ENCODE peak calls at places on chromosomes 13 and 19, in nine cellular contexts. G, E, P, D, W, Y, C, N and K are unnamed samples.

GRCh38 chr13:113970810-113971470 is 2.9 kb downstream of the C13orf46 start:
- DNase-seq in G (no peak), E (no peak), P (peak), W (no peak), Y (no peak), N (peak), C (no peak), D (peak), K (no peak)

GRCh38 chr13:44237276-44237767 is 136.3 kb upstream of the SERP2 start:
- DNase-seq in E (peak), C (no peak), G (peak), W (no peak), N (peak), P (no peak), D (no peak), Y (no peak), K (no peak)

GRCh38 chr13:23616228-23616627 is 46.0 kb downstream of the TNFRSF19 start:
- DNase-seq in D (no peak), E (no peak), C (no peak), N (no peak), W (no peak), Y (no peak), P (no peak), G (no peak), K (no peak)

GRCh38 chr19:15469513-15470297 is 5.4 kb upstream of the RASAL3 start:
- DNase-seq in C (no peak), Y (no peak), N (peak), G (no peak), P (no peak), D (no peak), W (no peak), E (no peak), K (no peak)

GRCh38 chr19:14405380-14405757 is 13.8 kb downstream of the DDX39A start:
- DNase-seq in W (no peak), C (no peak), G (no peak), P (no peak), Y (no peak), E (no peak), N (no peak), D (no peak), K (no peak)

GRCh38 chr13:51623473-51623872 is 39.2 kb downstream of the WDFY2 start:
- DNase-seq in G (no peak), W (no peak), C (no peak), D (no peak), P (no peak), E (peak), N (no peak), Y (no peak), K (no peak)

GRCh38 chr13:21022694-21023325 is 38.6 kb downstream of the LATS2 start:
- DNase-seq in C (no peak), D (no peak), N (no peak), E (no peak), Y (no peak), P (no peak), W (no peak), G (no peak), K (no peak)

GRCh38 chr19:16244091-16244490 is 46.4 kb downstream of the AP1M1 start:
- DNase-seq in G (no peak), P (no peak), E (peak), Y (no peak), D (peak), N (no peak), W (no peak), C (no peak), K (no peak)

GRCh38 chr19:45249261-45250033 is 1.6 kb upstream of the MARK4 start:
- DNase-seq in P (no peak), G (no peak), Y (no peak), E (no peak), D (no peak), C (no peak), W (no peak), N (no peak), K (no peak)

GRCh38 chr19:2167896-2168618 is 4.3 kb downstream of the DOT1L start:
- DNase-seq in P (no peak), C (no peak), D (no peak), G (no peak), N (peak), W (no peak), E (peak), Y (no peak), K (no peak)

GRCh38 chr19:46604781-46605355 is 3.7 kb downstream of the CALM3 start:
- DNase-seq in E (no peak), P (no peak), N (no peak), C (no peak), D (no peak), W (no peak), Y (no peak), G (no peak), K (no peak)

GRCh38 chr13:110001622-110002275 is 215.4 kb upstream of the IRS2 start:
- DNase-seq in G (no peak), P (no peak), D (no peak), C (no peak), N (no peak), E (peak), W (no peak), Y (no peak), K (no peak)

GRCh38 chr19:48394331-48395169 is 1.1 kb downstream of the GRIN2D start:
- DNase-seq in Y (no peak), D (no peak), N (peak), C (no peak), E (no peak), G (no peak), W (no peak), P (peak), K (no peak)

GRCh38 chr19:32253683-32254020 is 91.8 kb upstream of the ZNF507 start:
- DNase-seq in G (no peak), E (no peak), P (no peak), Y (no peak), D (no peak), C (no peak), N (no peak), W (no peak), K (no peak)

GRCh38 chr13:27182844-27183497 is 11.4 kb upstream of the USP12 start:
- DNase-seq in G (no peak), Y (no peak), C (no peak), E (peak), W (no peak), P (peak), N (no peak), D (peak), K (no peak)

GRCh38 chr13:101655435-101655834 is 203.0 kb downstream of the ITGBL1 start:
- DNase-seq in D (no peak), C (no peak), N (no peak), G (no peak), E (no peak), P (no peak), W (no peak), Y (no peak), K (no peak)

GRCh38 chr19:50827476-50827875 is 3.9 kb upstream of the KLK1 start:
- DNase-seq in W (no peak), N (no peak), C (no peak), G (no peak), D (no peak), E (no peak), P (no peak), Y (no peak), K (no peak)

GRCh38 chr13:89324582-89324981 is 1653.4 kb downstream of the SLITRK5 start:
- DNase-seq in E (no peak), C (no peak), W (no peak), P (no peak), G (no peak), D (no peak), Y (no peak), N (no peak), K (no peak)

GRCh38 chr19:52923782-52924593 is 760 bp upstream of the ZNF888 start:
- DNase-seq in P (peak), D (no peak), G (peak), Y (no peak), E (peak), N (peak), C (no peak), W (peak), K (no peak)

GRCh38 chr13:20161275-20161950 is 561 bp upstream of the GJA3 start:
- DNase-seq in C (no peak), W (no peak), E (peak), G (no peak), N (peak), P (no peak), D (no peak), Y (peak), K (no peak)

GRCh38 chr13:100363351-100363750 is 225.2 kb downstream of the GGACT start:
- DNase-seq in D (no peak), G (no peak), C (no peak), E (peak), Y (no peak), W (no peak), N (no peak), P (no peak), K (no peak)

GRCh38 chr19:10137751-10138682 is 18.3 kb upstream of the EIF3G start:
- DNase-seq in E (no peak), D (no peak), N (no peak), C (no peak), W (no peak), P (no peak), G (no peak), Y (no peak), K (no peak)

GRCh38 chr19:12794196-12794921 is 3.1 kb downstream of the JUNB start:
- DNase-seq in Y (no peak), W (no peak), G (no peak), E (peak), N (no peak), D (no peak), C (no peak), P (no peak), K (no peak)

GRCh38 chr13:31885994-31886393 is 145.6 kb upstream of the FRY start:
- DNase-seq in D (no peak), E (peak), W (peak), G (no peak), Y (no peak), C (no peak), P (no peak), N (no peak), K (no peak)

GRCh38 chr13:100673831-100674362 is 698 bp downstream of the TMTC4 start:
- DNase-seq in N (peak), E (peak), G (no peak), W (peak), D (peak), P (peak), Y (peak), C (no peak), K (no peak)

GRCh38 chr19:57269515-57270250 is 10.6 kb upstream of the ZNF460 start:
- DNase-seq in P (no peak), W (no peak), N (no peak), G (no peak), Y (no peak), E (peak), C (no peak), D (peak), K (no peak)

GRCh38 chr13:46197299-46197975 is 14.3 kb upstream of the LRRC63 start:
- DNase-seq in C (no peak), N (no peak), D (no peak), G (no peak), W (no peak), E (no peak), P (no peak), Y (no peak), K (no peak)

GRCh38 chr13:93422980-93423554 is 196.5 kb downstream of the GPC6 start:
- DNase-seq in C (no peak), W (no peak), Y (no peak), D (no peak), P (no peak), G (no peak), N (no peak), E (no peak), K (no peak)

GRCh38 chr13:107838592-107839161 is 376.7 kb downstream of the LIG4 start:
- DNase-seq in C (no peak), G (no peak), N (no peak), D (no peak), W (no peak), Y (no peak), P (no peak), E (no peak), K (no peak)

GRCh38 chr13:71864094-71864980 is 2.7 kb downstream of the DACH1 start:
- DNase-seq in W (no peak), G (peak), N (peak), E (no peak), P (peak), D (no peak), C (no peak), Y (no peak), K (peak)

GRCh38 chr13:102770435-102770834 is 3.2 kb downstream of the TEX30 start:
- DNase-seq in E (no peak), W (no peak), C (no peak), N (no peak), P (no peak), D (no peak), Y (no peak), G (no peak), K (peak)

GRCh38 chr13:95251641-95252040 is 49.6 kb downstream of the ABCC4 start:
- DNase-seq in C (no peak), W (no peak), P (no peak), G (no peak), E (no peak), D (no peak), N (no peak), Y (no peak), K (no peak)